ENCODE peak calls at places on chromosomes 12 and 14, in seven cellular contexts. W is upper lobe of left lung, N is dorsolateral prefrontal cortex, G is breast epithelium, T is transverse colon, H is coronary artery, I is heart right ventricle. C is an unnamed sample.
A peak's percentile ranks its signal among the peaks of the same experiment; 100 is the strongest.

GRCh38 chr12:76023069-76023690 is 8.4 kb downstream of the PHLDA1 start:
- DNase-seq in I (no peak), T (no peak), G (no peak), H (no peak), N (no peak), W (no peak), C (no peak)

GRCh38 chr12:29282452-29282851 is 98.5 kb downstream of the ERGIC2 start:
- DNase-seq in T (no peak), I (no peak), H (no peak), W (no peak), N (no peak), G (no peak), C (no peak)

GRCh38 chr12:15693233-15693911 is 95.8 kb downstream of the EPS8 start:
- DNase-seq in G (no peak), I (no peak), N (no peak), H (no peak), W (no peak), T (no peak), C (no peak)

GRCh38 chr12:57091633-57092528 is 3.0 kb downstream of the NAB2 start:
- DNase-seq in N (no peak), W (no peak), H (no peak), I (no peak), T (no peak), G (no peak), C (no peak)

GRCh38 chr12:104494816-104495158 is 38.0 kb downstream of the CHST11 start:
- DNase-seq in H (no peak), G (no peak), N (no peak), T (no peak), I (no peak), W (no peak), C (no peak)

GRCh38 chr12:9405861-9406563 is 197.8 kb upstream of the PZP start:
- DNase-seq in W (no peak), T (no peak), N (no peak), I (no peak), G (no peak), H (no peak), C (no peak)

GRCh38 chr14:62943202-62943601 is 102.1 kb downstream of the KCNH5 start:
- DNase-seq in W (no peak), I (no peak), N (no peak), H (no peak), T (no peak), G (no peak), C (no peak)

GRCh38 chr12:13209279-13210021 is 12.9 kb downstream of the EMP1 start:
- DNase-seq in T (no peak), W (no peak), N (no peak), I (no peak), H (no peak), G (no peak), C (no peak)

GRCh38 chr12:51020448-51021182 is 5.6 kb downstream of the SLC11A2 start:
- DNase-seq in T (no peak), N (no peak), G (no peak), I (no peak), W (no peak), H (no peak), C (no peak)

GRCh38 chr14:66752109-66752508 is 244.2 kb downstream of the GPHN start:
- DNase-seq in N (no peak), I (no peak), T (no peak), W (no peak), G (no peak), H (no peak), C (no peak)

GRCh38 chr14:24943024-24943423 is 106.9 kb downstream of the STXBP6 start:
- DNase-seq in H (no peak), I (no peak), T (peak; percentile 17), N (no peak), G (no peak), W (no peak), C (peak; percentile 27)

DNA sequence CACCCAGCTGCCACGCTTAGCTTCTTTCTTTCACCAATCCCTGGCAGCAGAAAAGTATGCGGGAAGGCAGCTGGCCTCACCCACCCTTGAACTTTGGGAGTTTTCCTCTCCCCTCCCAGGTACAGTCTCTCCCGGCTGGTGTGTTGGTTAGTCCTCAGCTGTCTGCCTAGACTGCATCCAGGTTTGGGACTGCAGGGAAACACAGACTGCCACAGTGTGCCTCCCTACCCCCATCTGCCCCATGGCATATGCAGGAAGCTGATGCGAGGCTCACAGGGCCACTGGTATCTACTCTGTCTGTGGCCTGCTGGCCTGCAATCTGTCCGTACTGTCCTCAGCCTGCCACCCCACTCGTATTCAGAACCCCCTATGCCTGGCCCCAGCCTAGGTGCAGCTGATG is 2.1 kb downstream of the CD9 start:
- DNase-seq in T (peak; percentile 50), H (no peak), G (no peak), I (no peak), W (peak; percentile 45), N (no peak), C (no peak)
- H3K4me3 ChIP-seq in T (peak overlapping the region; percentile 71), H (peak overlapping the region; percentile 98), G (peak overlapping the region; percentile 88), I (peak overlapping the region; percentile 99), W (peak overlapping the region; percentile 65), N (peak overlapping the region; percentile 84), C (peak overlapping the region; percentile 86)

GRCh38 chr14:71469936-71470335 is 462.3 kb upstream of the RGS6 start:
- DNase-seq in I (no peak), N (no peak), W (no peak), H (no peak), G (no peak), T (no peak), C (no peak)
- H3K27ac ChIP-seq in I (no peak overlapping the region), N (peak overlapping the region; percentile 77), W (no peak overlapping the region), H (no peak overlapping the region), G (no peak overlapping the region), T (no peak overlapping the region), C (no peak overlapping the region)

GRCh38 chr14:105487986-105488777 is 1.5 kb downstream of the CRIP1 start:
- DNase-seq in I (no peak), H (no peak), W (no peak), N (no peak), T (peak; percentile 70), G (peak; percentile 22), C (no peak)
- H3K4me3 ChIP-seq in I (peak overlapping the region; percentile 69), H (peak overlapping the region; percentile 85), W (peak overlapping the region; percentile 69), N (peak overlapping the region; percentile 83), T (peak overlapping the region; percentile 64), G (peak overlapping the region; percentile 53), C (peak overlapping the region; percentile 44)

DNA sequence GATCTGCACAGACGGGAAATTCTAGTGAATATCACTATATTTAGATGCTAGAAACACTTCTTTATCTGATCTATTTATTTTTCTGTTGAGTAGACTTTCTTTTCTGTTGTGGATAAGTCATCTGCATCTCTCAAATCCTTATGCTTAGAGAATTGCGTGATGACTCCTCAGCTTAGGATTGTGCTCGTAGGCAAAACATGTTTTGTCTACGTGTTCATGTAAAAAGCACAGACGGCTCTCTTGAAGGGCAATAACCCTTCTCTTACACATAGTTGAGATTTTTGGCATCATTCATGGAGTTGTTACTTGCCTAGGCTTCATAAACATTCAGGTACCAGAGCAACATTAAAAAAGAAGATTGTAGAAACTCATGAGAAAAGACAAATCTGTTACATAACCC is 18.6 kb downstream of the PPFIBP1 start:
- DNase-seq in I (no peak), H (no peak), G (no peak), W (no peak), T (no peak), N (no peak), C (no peak)
- H3K27ac ChIP-seq in I (peak overlapping the region; percentile 9), H (no peak overlapping the region), G (peak overlapping the region; percentile 48), W (no peak overlapping the region), T (peak overlapping the region; percentile 33), N (no peak overlapping the region), C (no peak overlapping the region)

DNA sequence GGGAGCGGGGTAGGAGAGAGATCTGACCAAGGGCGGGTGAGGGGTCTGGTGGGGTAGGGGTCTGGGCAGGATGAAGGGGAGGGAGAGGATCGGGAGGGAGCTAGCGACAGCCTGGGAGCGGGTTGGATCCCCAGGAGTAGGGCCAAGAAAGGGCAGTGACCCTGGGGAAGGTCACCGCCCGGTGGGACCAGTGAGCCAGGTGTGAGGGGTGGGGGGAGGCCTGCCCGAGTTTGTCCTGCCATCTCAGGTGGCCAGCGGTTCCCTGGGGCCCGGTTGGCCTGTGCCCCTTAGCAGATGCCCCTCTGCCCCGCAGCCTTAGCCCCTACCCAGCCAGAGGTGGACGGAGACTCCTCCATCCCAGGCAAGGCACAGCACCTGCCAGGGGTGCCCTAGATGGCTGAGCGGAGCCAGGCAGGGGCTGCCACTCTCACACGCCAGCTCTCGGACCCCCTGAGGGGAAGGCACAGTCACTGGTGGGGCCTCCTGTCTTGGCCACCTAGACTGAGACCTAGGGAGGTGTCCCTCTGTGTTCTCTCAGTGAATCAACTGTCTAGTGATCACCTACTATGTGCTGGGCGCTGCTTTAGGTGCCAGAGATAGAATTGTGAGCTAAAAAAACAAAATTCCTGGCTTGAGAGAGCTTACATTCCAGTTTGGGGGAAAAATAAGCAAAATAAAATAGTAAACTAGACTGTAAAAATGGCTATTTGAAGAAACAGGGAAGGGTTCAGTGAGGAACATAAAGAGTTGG is 631 bp upstream of the TTC7B start:
- DNase-seq in T (no peak), I (no peak), W (no peak), H (no peak), N (no peak), G (no peak), C (no peak)
- H3K4me3 ChIP-seq in T (peak overlapping the region; percentile 32), I (peak overlapping the region; percentile 32), W (peak overlapping the region; percentile 35), H (peak overlapping the region; percentile 91), N (peak overlapping the region; percentile 31), G (peak overlapping the region; percentile 61), C (no peak overlapping the region)

C was measured in tibial nerve.